ENCODE peak calls at places on chromosomes 1 and 21, in six cellular contexts. Y is IMR-90, G is GM12878, D is K562, W is SK-N-SH, O is HepG2. U is an unnamed sample.

GRCh38 chr1:193404236-193404635 is 217.8 kb upstream of the B3GALT2 start:
- DNase-seq in Y (no peak), G (no peak), D (no peak), W (no peak), O (no peak), U (no peak)

GRCh38 chr1:226638608-226639007 is 90.0 kb downstream of the STUM start:
- DNase-seq in Y (no peak), G (no peak), D (no peak), W (no peak), O (no peak), U (no peak)

GRCh38 chr1:107877092-107877491 is 87.9 kb downstream of the VAV3 start:
- DNase-seq in Y (peak), G (no peak), D (no peak), W (no peak), O (no peak), U (no peak)

GRCh38 chr1:187041104-187041503 is 212.4 kb downstream of the PLA2G4A start:
- DNase-seq in Y (no peak), G (no peak), D (no peak), W (no peak), O (no peak), U (no peak)

GRCh38 chr1:116990612-116991151 is 10.9 kb upstream of the CD101 start:
- DNase-seq in Y (peak), G (no peak), D (no peak), W (no peak), O (no peak), U (no peak)

GRCh38 chr1:245791410-245792312 is 636.9 kb downstream of the KIF26B start:
- DNase-seq in Y (no peak), G (no peak), D (peak), W (peak), O (no peak), U (no peak)

GRCh38 chr1:29516063-29516820 is 279.9 kb downstream of the PTPRU start:
- DNase-seq in Y (no peak), G (no peak), D (no peak), W (no peak), O (no peak), U (no peak)

GRCh38 chr1:220791959-220792358 is 5.2 kb downstream of the MTARC1 start:
- DNase-seq in Y (no peak), G (no peak), D (no peak), W (no peak), O (no peak), U (no peak)

GRCh38 chr1:37947364-37947763 is 511 bp upstream of the INPP5B start:
- DNase-seq in Y (no peak), G (no peak), D (no peak), W (no peak), O (no peak), U (no peak)

GRCh38 chr1:201405484-201405831 is 6.3 kb upstream of the LAD1 start:
- DNase-seq in Y (no peak), G (peak), D (no peak), W (no peak), O (peak), U (peak)

GRCh38 chr1:236140705-236141446 is 1.5 kb upstream of the GPR137B start:
- DNase-seq in Y (peak), G (no peak), D (no peak), W (no peak), O (no peak), U (peak)
- TF ChIP-seq SMC3 in Y (no peak), G (no peak), D (no peak), W (no peak), O (no peak), U (no peak)

GRCh38 chr1:7401814-7402547 is 369.1 kb upstream of the VAMP3 start:
- DNase-seq in Y (peak), G (no peak), D (no peak), W (peak), O (peak), U (peak)
- TF ChIP-seq SMC3 in Y (peak), G (no peak), D (no peak), W (no peak), O (no peak), U (peak)

DNA sequence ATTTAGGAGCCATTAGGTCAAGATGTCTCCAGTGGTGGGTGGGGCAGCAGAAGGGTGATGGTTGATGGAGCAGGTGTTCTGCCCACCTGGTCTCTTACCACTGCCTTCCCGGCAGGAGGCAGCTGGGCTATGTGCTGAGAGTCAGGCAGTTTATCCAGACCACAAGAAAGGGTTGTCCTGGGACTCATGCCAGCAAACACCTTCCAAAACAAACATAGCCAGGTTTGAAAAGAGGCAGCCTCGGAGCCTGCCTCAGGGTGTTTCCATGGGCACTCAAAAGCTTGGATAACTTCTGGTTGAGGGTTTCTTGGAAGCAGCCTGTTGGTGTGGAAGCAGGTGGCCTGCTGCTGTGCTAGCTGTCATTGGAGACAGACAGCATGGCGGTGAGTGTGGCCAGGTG is 187.2 kb downstream of the PCP4 start:
- DNase-seq in Y (no peak), G (no peak), D (no peak), W (no peak), O (no peak), U (no peak)
- TF ChIP-seq SMC3 in Y (no peak), G (no peak), D (no peak), W (no peak), O (no peak), U (no peak)

DNA sequence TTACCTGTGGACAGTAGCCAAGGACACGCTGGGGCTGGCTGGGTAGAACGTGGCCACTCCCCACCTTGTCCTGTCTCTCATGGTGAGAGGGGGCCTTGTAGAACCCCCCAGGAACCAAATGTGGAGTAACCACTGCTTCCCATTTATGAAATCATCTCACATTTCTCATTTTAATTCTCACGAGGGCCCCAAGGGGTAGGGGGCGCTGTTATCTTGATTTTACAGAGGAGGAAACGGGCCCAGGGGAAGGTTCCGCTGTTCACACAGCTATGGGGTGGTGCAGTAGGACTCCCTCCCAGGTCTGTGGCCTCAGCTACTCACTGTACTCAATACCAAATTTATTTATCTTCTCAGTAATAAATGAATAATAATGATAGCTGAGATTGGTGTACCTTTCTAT is 5.5 kb downstream of the SMPDL3B start:
- DNase-seq in Y (no peak), G (no peak), D (peak), W (peak), O (peak), U (peak)
- TF ChIP-seq SMC3 in Y (no peak), G (peak), D (peak), W (no peak), O (peak), U (no peak)

GRCh38 chr1:114352797-114353196 is 158.2 kb downstream of the TRIM33 start:
- DNase-seq in Y (no peak), G (no peak), D (no peak), W (no peak), O (no peak), U (no peak)
- TF ChIP-seq SMC3 in Y (no peak), G (no peak), D (no peak), W (no peak), O (no peak), U (no peak)

DNA sequence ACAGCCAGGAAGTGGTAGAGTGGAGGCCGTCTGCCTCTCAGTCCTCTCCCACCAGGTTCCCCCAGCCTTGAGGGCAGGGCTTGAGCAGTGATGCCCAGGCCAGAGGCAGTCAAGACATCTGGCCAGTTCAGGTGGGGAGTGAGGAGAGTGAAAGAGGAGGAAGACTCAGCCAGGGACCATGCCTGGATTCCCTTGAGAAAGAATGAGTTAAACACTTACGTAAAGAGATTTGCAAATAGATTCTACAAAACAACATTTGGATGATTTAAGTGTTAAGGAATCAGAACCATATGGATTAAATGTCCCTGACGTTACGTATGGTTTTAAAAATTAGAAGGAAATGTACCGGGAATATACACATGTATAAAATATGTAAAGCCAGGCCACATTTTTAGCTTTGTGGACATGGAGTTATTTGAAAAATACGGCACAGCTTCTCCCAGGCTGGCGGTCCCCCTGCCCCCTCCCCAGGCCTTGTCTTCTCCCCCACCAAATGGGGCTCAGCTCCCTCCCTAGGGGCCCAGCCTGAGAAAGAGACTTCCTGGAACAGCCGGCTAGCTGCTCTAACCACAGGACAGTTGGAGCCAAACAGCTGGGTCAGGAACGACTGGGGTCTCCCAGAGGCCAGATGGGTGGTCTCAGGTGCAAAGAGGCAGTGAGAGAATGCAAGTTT is 188.3 kb upstream of the EDN2 start:
- DNase-seq in Y (peak), G (no peak), D (no peak), W (no peak), O (no peak), U (no peak)
- TF ChIP-seq SMC3 in Y (no peak), G (no peak), D (no peak), W (no peak), O (no peak), U (no peak)